ENCODE peak calls at places on chromosomes 1 and 21, in nine cellular contexts. P is esophagus squamous epithelium; T is heart left ventricle; K is upper lobe of right lung; H is brain microvascular endothelial cell; F is tibial nerve; G is CD4-positive, alpha-beta T cell; S is left ventricle myocardium inferior; D is cardiac muscle cell. B is an unnamed sample.

GRCh38 chr1:215433237-215433636 is 133.9 kb upstream of the KCTD3 start:
- DNase-seq in P (no peak), T (no peak), K (no peak), H (no peak), F (no peak), G (no peak), S (no peak), D (no peak), B (no peak)

GRCh38 chr1:25503551-25504426 is 39.6 kb upstream of the LDLRAP1 start:
- DNase-seq in P (no peak), T (peak), K (peak), H (no peak), F (no peak), G (peak), S (peak), D (peak), B (peak)

GRCh38 chr1:68332041-68332440 is 99.7 kb upstream of the WLS start:
- DNase-seq in P (no peak), T (no peak), K (no peak), H (no peak), F (no peak), G (no peak), S (no peak), D (no peak), B (no peak)

GRCh38 chr1:9870572-9870971 is 39.5 kb downstream of the CTNNBIP1 start:
- DNase-seq in P (no peak), T (no peak), K (no peak), H (no peak), F (no peak), G (no peak), S (no peak), D (no peak), B (no peak)

GRCh38 chr21:42446531-42446930 is 42.8 kb downstream of the UBASH3A start:
- DNase-seq in P (no peak), T (no peak), K (no peak), H (no peak), F (no peak), G (no peak), S (no peak), D (no peak), B (peak)

GRCh38 chr1:208129489-208129888 is 114.7 kb downstream of the PLXNA2 start:
- DNase-seq in P (no peak), T (no peak), K (no peak), H (no peak), F (no peak), G (no peak), S (no peak), D (no peak), B (no peak)

GRCh38 chr1:208461680-208462079 is 217.5 kb upstream of the PLXNA2 start:
- DNase-seq in P (no peak), T (no peak), K (no peak), H (no peak), F (no peak), G (no peak), S (no peak), D (no peak), B (no peak)

GRCh38 chr1:233613252-233614172 is at the start of gene KCNK1:
- DNase-seq in P (no peak), T (peak), K (peak), H (peak), F (peak), G (no peak), S (peak), D (peak), B (no peak)

GRCh38 chr1:210935905-210936304 is 198.0 kb downstream of the KCNH1 start:
- DNase-seq in P (no peak), T (no peak), K (no peak), H (no peak), F (no peak), G (no peak), S (no peak), D (no peak), B (no peak)

GRCh38 chr1:64073705-64074104 is 129.7 kb upstream of the UBE2U start:
- DNase-seq in P (no peak), T (peak), K (no peak), H (no peak), F (no peak), G (no peak), S (no peak), D (no peak), B (no peak)

GRCh38 chr1:43453442-43454269 is at the start of gene HYI:
- DNase-seq in P (no peak), T (peak), K (peak), H (peak), F (peak), G (peak), S (peak), D (peak), B (peak)

GRCh38 chr1:109438798-109439297 is 12.6 kb upstream of the PSMA5 start:
- DNase-seq in P (no peak), T (peak), K (no peak), H (peak), F (peak), G (no peak), S (no peak), D (peak), B (no peak)

GRCh38 chr1:52152572-52152971 is 10.7 kb downstream of the ZFYVE9 start:
- DNase-seq in P (no peak), T (no peak), K (no peak), H (no peak), F (no peak), G (no peak), S (no peak), D (no peak), B (no peak)

GRCh38 chr1:216722841-216723240 is 388 bp downstream of the ESRRG start:
- DNase-seq in P (no peak), T (no peak), K (no peak), H (no peak), F (no peak), G (no peak), S (no peak), D (peak), B (no peak)

GRCh38 chr1:11858613-11858967 is at the start of gene NPPB:
- DNase-seq in P (no peak), T (no peak), K (no peak), H (no peak), F (no peak), G (no peak), S (no peak), D (no peak), B (no peak)

GRCh38 chr1:1624443-1625403 is 7.2 kb upstream of the MMP23B start:
- DNase-seq in P (no peak), T (peak), K (no peak), H (no peak), F (no peak), G (no peak), S (peak), D (peak), B (peak)

GRCh38 chr21:37073417-37074194 is 552 bp downstream of the TTC3 start:
- DNase-seq in P (no peak), T (peak), K (peak), H (peak), F (peak), G (peak), S (peak), D (peak), B (peak)
- TF ChIP-seq CTCF in P (peak), T (no peak), K (no peak), H (no peak), F (no peak), G (peak), S (peak), D (peak), B (no peak)

DNA sequence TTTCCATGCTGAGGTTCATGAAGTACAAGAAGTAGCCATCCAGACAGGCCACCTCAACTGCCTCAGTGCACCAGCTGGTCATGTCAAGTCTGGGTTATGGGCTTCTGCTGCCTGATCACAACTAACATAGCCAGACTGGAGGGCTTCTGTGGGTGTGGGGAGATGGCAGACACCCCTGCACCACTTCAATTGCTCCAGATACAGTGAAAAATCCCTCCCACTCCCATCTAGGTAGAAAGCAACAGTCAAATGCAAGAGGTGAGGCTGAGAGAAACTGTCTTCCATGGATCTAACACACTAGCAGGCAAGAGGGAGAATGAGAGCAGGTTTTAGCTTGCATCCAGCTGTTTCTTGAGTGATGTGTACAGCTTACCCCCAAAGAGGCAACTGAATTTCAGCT is 10.8 kb downstream of the KCNA2 start:
- DNase-seq in P (no peak), T (no peak), K (no peak), H (no peak), F (no peak), G (no peak), S (no peak), D (no peak), B (no peak)
- H3K27ac ChIP-seq in P (no peak), T (no peak), K (no peak), H (no peak), F (no peak), G (no peak), S (no peak), D (no peak), B (no peak)

GRCh38 chr1:27114522-27114921 is 40.4 kb downstream of the SLC9A1 start:
- DNase-seq in P (no peak), T (no peak), K (no peak), H (no peak), F (no peak), G (no peak), S (no peak), D (no peak), B (no peak)

GRCh38 chr1:27108588-27108987 is 46.3 kb downstream of the SLC9A1 start:
- DNase-seq in P (no peak), T (no peak), K (no peak), H (no peak), F (no peak), G (no peak), S (no peak), D (no peak), B (no peak)

GRCh38 chr1:27109103-27109822 is 45.7 kb downstream of the SLC9A1 start:
- DNase-seq in P (no peak), T (no peak), K (peak), H (no peak), F (no peak), G (no peak), S (no peak), D (peak), B (peak)

GRCh38 chr1:27113861-27114260 is 41.1 kb downstream of the SLC9A1 start:
- DNase-seq in P (no peak), T (no peak), K (no peak), H (no peak), F (no peak), G (no peak), S (no peak), D (no peak), B (no peak)

DNA sequence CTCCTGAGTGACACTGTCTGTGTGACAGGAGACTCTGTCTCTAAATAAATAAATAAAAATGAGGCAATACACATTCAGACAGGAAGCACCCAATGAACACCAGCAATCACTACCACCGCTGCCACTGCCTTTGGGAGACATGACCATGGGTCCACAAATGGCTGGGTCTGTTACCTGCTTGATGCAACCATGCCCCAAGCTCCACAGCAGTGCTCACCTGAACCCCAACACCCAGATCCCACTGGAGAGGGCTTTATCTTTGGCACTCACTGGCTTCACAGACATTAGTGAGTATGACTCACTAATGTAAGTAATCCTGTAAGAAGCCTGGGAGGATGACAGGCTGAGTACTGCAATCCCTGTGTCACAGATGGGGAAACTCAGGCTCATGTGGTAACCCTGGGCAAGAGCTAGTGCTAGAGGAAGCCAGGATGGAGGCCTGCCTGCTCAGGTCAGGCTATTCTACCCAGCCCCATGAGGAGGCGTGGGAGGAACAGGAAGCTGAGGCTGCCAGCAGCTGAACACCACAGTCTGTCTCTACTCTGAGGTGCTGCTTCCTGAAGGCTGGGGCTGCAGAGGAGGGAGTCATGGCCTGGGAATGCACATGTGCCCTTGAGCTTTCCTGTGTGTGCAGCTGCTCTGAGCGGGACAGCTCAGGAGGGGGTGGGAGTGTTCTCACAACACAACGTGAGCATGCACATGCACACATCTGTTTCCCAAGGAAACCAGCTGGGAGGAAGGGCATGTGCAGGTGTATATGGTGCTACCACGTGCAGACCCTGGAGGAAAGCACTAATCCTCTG is 43.0 kb downstream of the SLC9A1 start:
- DNase-seq in P (peak), T (peak), K (peak), H (peak), F (peak), G (peak), S (peak), D (peak), B (peak)
- TF ChIP-seq CTCF in P (peak), T (no peak), K (peak), H (peak), F (no peak), G (peak), S (peak), D (peak), B (peak)

DNA sequence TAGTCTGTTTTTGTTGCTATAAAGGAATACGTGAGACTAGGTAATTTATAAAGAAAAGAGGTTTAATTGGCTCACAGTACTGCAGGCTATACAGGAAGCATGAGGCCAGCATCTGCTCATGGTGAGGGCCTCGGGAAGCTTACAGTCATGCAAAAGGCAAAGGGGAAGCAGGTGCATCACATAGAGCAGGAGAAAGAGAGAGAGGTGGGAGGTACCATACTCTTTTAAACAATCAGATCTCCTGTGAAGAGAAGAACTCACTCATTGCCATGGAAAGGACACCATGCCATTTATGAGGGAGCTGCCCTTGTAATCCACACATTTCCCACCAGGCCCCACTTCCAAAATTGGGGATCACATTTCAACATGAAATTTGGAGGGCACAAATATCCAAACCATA is 12.7 kb downstream of the PPP1R12B start:
- DNase-seq in P (no peak), T (no peak), K (no peak), H (no peak), F (no peak), G (no peak), S (no peak), D (no peak), B (no peak)
- H3K27ac ChIP-seq in P (no peak), T (no peak), K (no peak), H (no peak), F (no peak), G (no peak), S (no peak), D (no peak), B (no peak)

GRCh38 chr1:23485002-23485332 is 988 bp upstream of the ASAP3 start:
- DNase-seq in P (no peak), T (no peak), K (no peak), H (no peak), F (no peak), G (no peak), S (no peak), D (no peak), B (no peak)

GRCh38 chr1:23481904-23482303 is 2.1 kb downstream of the ASAP3 start:
- DNase-seq in P (no peak), T (no peak), K (no peak), H (no peak), F (no peak), G (no peak), S (no peak), D (no peak), B (no peak)

GRCh38 chr1:23484253-23485001 is 448 bp upstream of the ASAP3 start:
- DNase-seq in P (peak), T (peak), K (peak), H (peak), F (peak), G (peak), S (peak), D (peak), B (peak)

GRCh38 chr1:23481026-23481597 is 2.9 kb downstream of the ASAP3 start:
- DNase-seq in P (no peak), T (no peak), K (no peak), H (no peak), F (no peak), G (no peak), S (no peak), D (no peak), B (no peak)

GRCh38 chr1:23483327-23484252 is at the start of gene ASAP3:
- DNase-seq in P (no peak), T (peak), K (peak), H (no peak), F (no peak), G (no peak), S (peak), D (peak), B (no peak)
- TF ChIP-seq CTCF in P (peak), T (peak), K (peak), H (peak), F (peak), G (peak), S (peak), D (peak), B (no peak)